ENCODE peak calls at places on chromosome 5, in seven cellular contexts. One of them, this sample, is unnamed. For H3K9me3, the result is how much of the 10 kb centered on the place peaks cover.

GRCh38 chr5:98341038-98341710 is 432.3 kb upstream of the RGMB start:
- DNase-seq in psoas muscle: no peak
- DNase-seq in IMR-90: peak
- DNase-seq in tibial artery: no peak
- DNase-seq in endodermal cell: no peak
- DNase-seq in neuronal stem cell: no peak
- DNase-seq in tibial nerve: no peak
- DNase-seq in this sample: no peak

GRCh38 chr5:34474573-34475021 is 181.5 kb upstream of the RAI14 start:
- DNase-seq in psoas muscle: no peak
- DNase-seq in IMR-90: peak
- DNase-seq in tibial artery: no peak
- DNase-seq in endodermal cell: peak
- DNase-seq in neuronal stem cell: peak
- DNase-seq in tibial nerve: peak
- DNase-seq in this sample: no peak

GRCh38 chr5:171055881-171056454 is 194.2 kb downstream of the RANBP17 start:
- DNase-seq in psoas muscle: no peak
- DNase-seq in IMR-90: no peak
- DNase-seq in tibial artery: no peak
- DNase-seq in endodermal cell: no peak
- DNase-seq in neuronal stem cell: peak
- DNase-seq in tibial nerve: no peak
- DNase-seq in this sample: no peak

GRCh38 chr5:10699281-10699874 is 61.7 kb downstream of the DAP start:
- DNase-seq in psoas muscle: no peak
- DNase-seq in IMR-90: peak
- DNase-seq in tibial artery: no peak
- DNase-seq in endodermal cell: no peak
- DNase-seq in neuronal stem cell: no peak
- DNase-seq in tibial nerve: no peak
- DNase-seq in this sample: no peak

GRCh38 chr5:109455598-109456096 is 45.9 kb upstream of the PJA2 start:
- DNase-seq in psoas muscle: peak
- DNase-seq in IMR-90: peak
- DNase-seq in tibial artery: peak
- DNase-seq in endodermal cell: no peak
- DNase-seq in neuronal stem cell: no peak
- DNase-seq in tibial nerve: peak
- DNase-seq in this sample: no peak

GRCh38 chr5:65926893-65927292 is 518 bp downstream of the ERBIN start:
- DNase-seq in psoas muscle: no peak
- DNase-seq in IMR-90: no peak
- DNase-seq in tibial artery: no peak
- DNase-seq in endodermal cell: peak
- DNase-seq in neuronal stem cell: no peak
- DNase-seq in tibial nerve: peak
- DNase-seq in this sample: no peak

GRCh38 chr5:151886741-151887261 is 37.9 kb downstream of the GLRA1 start:
- DNase-seq in psoas muscle: no peak
- DNase-seq in IMR-90: no peak
- DNase-seq in tibial artery: no peak
- DNase-seq in endodermal cell: peak
- DNase-seq in neuronal stem cell: no peak
- DNase-seq in tibial nerve: no peak
- DNase-seq in this sample: no peak

GRCh38 chr5:8399471-8399870 is 530.5 kb downstream of the MTRR start:
- DNase-seq in psoas muscle: no peak
- DNase-seq in IMR-90: no peak
- DNase-seq in tibial artery: no peak
- DNase-seq in endodermal cell: no peak
- DNase-seq in neuronal stem cell: no peak
- DNase-seq in tibial nerve: no peak
- DNase-seq in this sample: no peak

DNA sequence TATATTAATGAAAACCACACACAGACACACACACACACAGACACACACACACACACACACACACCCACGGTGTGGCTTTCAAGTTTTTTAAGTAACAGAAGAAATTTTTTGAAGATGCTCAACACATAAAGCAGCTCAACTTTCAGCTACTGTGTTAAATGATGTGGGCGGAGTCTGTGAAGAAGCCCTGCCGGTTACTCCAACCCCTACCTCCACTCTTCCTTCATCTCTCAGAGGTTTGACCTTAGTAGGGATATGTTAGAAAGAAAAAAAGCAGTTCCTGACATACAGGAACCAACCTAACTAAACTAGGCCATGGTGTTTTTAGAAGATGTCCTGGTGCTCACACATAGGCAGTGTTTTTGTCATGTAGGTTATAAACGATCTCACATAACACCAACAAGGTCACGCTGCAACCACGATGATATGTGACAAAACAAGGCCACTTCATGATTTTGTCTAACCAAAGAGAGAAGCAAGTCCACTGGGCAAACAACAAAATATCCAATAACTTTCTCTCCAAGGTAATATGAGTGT is 112.8 kb downstream of the EMB start:
- DNase-seq in psoas muscle: no peak
- DNase-seq in IMR-90: no peak
- DNase-seq in tibial artery: no peak
- DNase-seq in endodermal cell: no peak
- DNase-seq in neuronal stem cell: no peak
- DNase-seq in tibial nerve: no peak
- DNase-seq in this sample: no peak
- H3K9me3 ChIP-seq in psoas muscle: under half
- H3K9me3 ChIP-seq in IMR-90: under half
- H3K9me3 ChIP-seq in tibial artery: under half
- H3K9me3 ChIP-seq in endodermal cell: under half
- H3K9me3 ChIP-seq in neuronal stem cell: under half
- H3K9me3 ChIP-seq in tibial nerve: under half
- H3K9me3 ChIP-seq in this sample: under half

GRCh38 chr5:36724429-36725332 is 118.3 kb downstream of the SLC1A3 start:
- DNase-seq in psoas muscle: peak
- DNase-seq in IMR-90: no peak
- DNase-seq in tibial artery: peak
- DNase-seq in endodermal cell: peak
- DNase-seq in neuronal stem cell: no peak
- DNase-seq in tibial nerve: peak
- DNase-seq in this sample: peak
- H3K4me3 ChIP-seq in psoas muscle: no peak
- H3K4me3 ChIP-seq in IMR-90: no peak
- H3K4me3 ChIP-seq in tibial artery: no peak
- H3K4me3 ChIP-seq in endodermal cell: no peak
- H3K4me3 ChIP-seq in neuronal stem cell: no peak
- H3K4me3 ChIP-seq in tibial nerve: peak
- H3K4me3 ChIP-seq in this sample: peak

GRCh38 chr5:125093776-125094175 is 347.3 kb upstream of the ZNF608 start:
- DNase-seq in psoas muscle: no peak
- DNase-seq in IMR-90: peak
- DNase-seq in tibial artery: no peak
- DNase-seq in endodermal cell: no peak
- DNase-seq in neuronal stem cell: no peak
- DNase-seq in tibial nerve: no peak
- DNase-seq in this sample: no peak
- H3K9me3 ChIP-seq in psoas muscle: under half
- H3K9me3 ChIP-seq in IMR-90: under half
- H3K9me3 ChIP-seq in tibial artery: under half
- H3K9me3 ChIP-seq in endodermal cell: under half
- H3K9me3 ChIP-seq in neuronal stem cell: under half
- H3K9me3 ChIP-seq in tibial nerve: under half
- H3K9me3 ChIP-seq in this sample: under half

DNA sequence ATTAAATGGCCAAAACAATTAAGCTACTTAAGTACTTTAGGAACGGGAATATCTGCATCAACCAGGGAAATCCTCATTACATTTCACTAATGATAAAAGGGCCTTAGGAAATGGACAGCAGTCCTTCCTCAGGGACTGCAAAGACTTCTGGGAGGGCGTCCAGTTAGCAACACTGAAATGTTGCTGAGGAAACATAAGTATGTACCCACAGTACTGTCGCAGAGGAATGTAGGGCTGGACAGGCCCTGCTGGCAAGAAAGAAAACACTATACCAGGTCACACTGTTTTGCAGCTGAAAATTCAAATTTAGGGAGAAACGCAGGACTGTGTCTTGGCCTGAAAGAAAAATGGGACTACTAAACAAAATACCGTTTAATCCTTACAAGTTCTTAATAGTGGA is 1.3 kb downstream of the C5orf15 start:
- DNase-seq in psoas muscle: no peak
- DNase-seq in IMR-90: no peak
- DNase-seq in tibial artery: no peak
- DNase-seq in endodermal cell: no peak
- DNase-seq in neuronal stem cell: no peak
- DNase-seq in tibial nerve: no peak
- DNase-seq in this sample: no peak
- H3K4me3 ChIP-seq in psoas muscle: peak
- H3K4me3 ChIP-seq in IMR-90: no peak
- H3K4me3 ChIP-seq in tibial artery: peak
- H3K4me3 ChIP-seq in endodermal cell: peak
- H3K4me3 ChIP-seq in neuronal stem cell: no peak
- H3K4me3 ChIP-seq in tibial nerve: no peak
- H3K4me3 ChIP-seq in this sample: peak

DNA sequence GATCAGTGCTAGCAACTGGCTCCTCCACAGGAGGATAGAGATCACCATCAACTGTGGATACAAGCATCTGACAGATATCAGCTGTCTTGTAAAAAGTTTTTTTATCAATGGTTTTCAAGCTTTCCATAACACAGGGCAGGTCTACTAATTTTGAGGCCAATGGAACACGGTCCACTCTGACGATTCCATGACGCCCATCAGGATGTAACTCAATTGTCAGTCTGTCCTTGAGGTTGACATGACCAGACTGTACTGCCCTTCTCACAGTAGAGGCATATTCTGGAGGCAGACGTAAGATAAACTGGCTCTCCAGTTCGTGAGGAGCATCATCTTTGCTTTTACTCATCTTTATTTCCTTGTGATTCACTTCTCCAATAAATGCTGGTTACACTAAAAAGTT is 885 bp downstream of the TAF7 start:
- DNase-seq in psoas muscle: no peak
- DNase-seq in IMR-90: no peak
- DNase-seq in tibial artery: no peak
- DNase-seq in endodermal cell: no peak
- DNase-seq in neuronal stem cell: no peak
- DNase-seq in tibial nerve: no peak
- DNase-seq in this sample: no peak
- H3K9me3 ChIP-seq in psoas muscle: half or more
- H3K9me3 ChIP-seq in IMR-90: under half
- H3K9me3 ChIP-seq in tibial artery: under half
- H3K9me3 ChIP-seq in endodermal cell: half or more
- H3K9me3 ChIP-seq in neuronal stem cell: under half
- H3K9me3 ChIP-seq in tibial nerve: half or more
- H3K9me3 ChIP-seq in this sample: half or more

DNA sequence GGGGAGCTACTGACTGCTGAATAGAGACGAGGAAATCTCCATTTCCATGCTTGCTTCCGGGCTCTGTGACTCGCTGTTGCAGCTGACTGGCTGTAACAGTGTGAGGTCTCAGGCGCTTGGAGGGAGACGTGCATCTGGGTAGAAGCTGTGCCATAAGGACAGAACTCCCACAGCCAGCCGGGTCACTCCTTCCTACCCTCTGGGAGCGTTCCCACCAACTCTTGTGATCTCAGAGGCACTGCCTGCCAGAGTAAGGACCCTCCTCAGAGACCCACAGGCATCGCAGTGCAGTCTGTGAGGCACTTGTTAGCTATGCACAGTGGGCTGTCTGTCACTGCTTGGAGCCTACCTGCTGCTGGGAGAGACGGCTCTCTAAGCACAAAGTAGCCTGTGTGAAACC is 203.4 kb upstream of the SEMA6A start:
- DNase-seq in psoas muscle: no peak
- DNase-seq in IMR-90: no peak
- DNase-seq in tibial artery: no peak
- DNase-seq in endodermal cell: peak
- DNase-seq in neuronal stem cell: no peak
- DNase-seq in tibial nerve: no peak
- DNase-seq in this sample: no peak
- H3K4me3 ChIP-seq in psoas muscle: no peak
- H3K4me3 ChIP-seq in IMR-90: no peak
- H3K4me3 ChIP-seq in tibial artery: no peak
- H3K4me3 ChIP-seq in endodermal cell: no peak
- H3K4me3 ChIP-seq in neuronal stem cell: no peak
- H3K4me3 ChIP-seq in tibial nerve: no peak
- H3K4me3 ChIP-seq in this sample: no peak

This sample was measured in lower lobe of right lung.